ENCODE peak calls at places on chromosomes 16 and 17, in four cellular contexts. W is suprapubic skin, K is IMR-90, D is transverse colon. E is an unnamed sample.

GRCh38 chr17:4573682-4574081 is 10.6 kb upstream of the SMTNL2 start:
- DNase-seq in W (no peak), K (no peak), D (no peak), E (no peak)

GRCh38 chr17:50893183-50893993 is 27.2 kb upstream of the TOB1 start:
- DNase-seq in W (peak), K (peak), D (peak), E (no peak)

GRCh38 chr16:8589293-8590160 is 784 bp downstream of the TMEM114 start:
- DNase-seq in W (no peak), K (no peak), D (no peak), E (no peak)

GRCh38 chr16:48075398-48075797 is 80.4 kb downstream of the ABCC12 start:
- DNase-seq in W (no peak), K (peak), D (no peak), E (no peak)

GRCh38 chr16:81569361-81570034 is 124.9 kb downstream of the CMIP start:
- DNase-seq in W (no peak), K (no peak), D (no peak), E (no peak)

GRCh38 chr17:75590849-75591721 is 3.5 kb downstream of the MYO15B start:
- DNase-seq in W (no peak), K (no peak), D (no peak), E (no peak)

GRCh38 chr17:79836952-79837887 is 2.0 kb downstream of the CBX4 start:
- DNase-seq in W (no peak), K (peak), D (peak), E (peak)

GRCh38 chr16:1165511-1165910 is 12.6 kb downstream of the CACNA1H start:
- DNase-seq in W (no peak), K (no peak), D (no peak), E (no peak)

GRCh38 chr16:29804455-29805231 is 1.7 kb upstream of the MAZ start:
- DNase-seq in W (no peak), K (no peak), D (peak), E (no peak)

GRCh38 chr17:39261286-39261685 is 35.5 kb upstream of the STAC2 start:
- DNase-seq in W (no peak), K (no peak), D (no peak), E (peak)

GRCh38 chr16:86850675-86851074 is 272.3 kb downstream of the FOXL1 start:
- DNase-seq in W (no peak), K (no peak), D (no peak), E (no peak)

GRCh38 chr16:85635545-85636140 is 22.5 kb downstream of the GSE1 start:
- DNase-seq in W (no peak), K (no peak), D (no peak), E (no peak)

GRCh38 chr16:85637808-85638186 is 24.7 kb downstream of the GSE1 start:
- DNase-seq in W (no peak), K (no peak), D (no peak), E (no peak)

GRCh38 chr16:85636234-85636812 is 23.2 kb downstream of the GSE1 start:
- DNase-seq in W (no peak), K (peak), D (no peak), E (no peak)

GRCh38 chr16:85638248-85638647 is 25.1 kb downstream of the GSE1 start:
- DNase-seq in W (no peak), K (no peak), D (no peak), E (no peak)

DNA sequence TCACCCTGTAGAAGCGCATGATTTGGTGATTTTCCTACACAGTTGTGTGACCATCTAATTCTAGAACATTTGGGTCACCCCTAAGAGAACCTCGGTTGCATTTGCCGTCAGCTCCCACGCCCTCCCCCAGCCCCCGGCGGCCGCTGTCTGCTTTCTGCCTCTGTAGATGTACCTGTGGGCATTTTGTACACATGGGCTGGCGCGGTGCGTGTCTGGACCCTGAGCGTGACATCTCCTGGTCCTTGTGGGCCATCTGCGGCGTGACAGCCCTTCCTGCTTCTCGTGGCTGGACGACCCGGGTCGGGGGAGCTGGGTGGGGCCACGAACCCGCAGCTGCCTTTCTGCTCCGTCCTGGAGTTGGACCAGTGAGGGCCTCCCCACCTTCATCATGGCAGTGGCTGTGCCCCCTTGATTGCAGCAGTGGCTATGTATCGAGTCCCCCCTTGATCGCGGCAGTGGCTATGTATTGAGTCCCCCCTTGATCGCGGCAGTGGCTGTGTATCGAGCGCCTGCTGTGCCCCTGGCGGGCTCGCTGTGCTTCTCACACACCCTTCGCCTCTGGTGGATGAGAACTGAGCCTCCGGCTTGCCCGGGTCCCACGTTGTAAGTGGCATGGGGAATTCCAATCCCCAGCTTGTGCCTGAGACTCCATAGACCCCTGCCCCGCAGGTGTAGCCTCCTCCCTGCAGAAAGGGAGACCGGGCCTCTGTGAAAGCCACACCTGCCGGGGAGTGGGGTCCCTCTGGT is 24.1 kb downstream of the GSE1 start:
- DNase-seq in W (no peak), K (no peak), D (no peak), E (no peak)
- TF ChIP-seq POLR2A in W (no peak), K (no peak), D (no peak), E (no peak)

GRCh38 chr17:78143214-78144145 is 2.7 kb upstream of the C17orf99 start:
- DNase-seq in W (no peak), K (no peak), D (no peak), E (no peak)
- TF ChIP-seq POLR2A in W (no peak), K (no peak), D (no peak), E (no peak)

GRCh38 chr17:78707016-78707415 is 75.1 kb downstream of the CYTH1 start:
- DNase-seq in W (no peak), K (no peak), D (no peak), E (no peak)

GRCh38 chr17:78707923-78708322 is 74.2 kb downstream of the CYTH1 start:
- DNase-seq in W (no peak), K (no peak), D (no peak), E (no peak)

GRCh38 chr17:78705071-78705470 is 77.0 kb downstream of the CYTH1 start:
- DNase-seq in W (no peak), K (no peak), D (no peak), E (no peak)

GRCh38 chr17:78706271-78706915 is 75.7 kb downstream of the CYTH1 start:
- DNase-seq in W (no peak), K (peak), D (peak), E (no peak)

GRCh38 chr17:78704594-78704993 is 77.5 kb downstream of the CYTH1 start:
- DNase-seq in W (no peak), K (no peak), D (no peak), E (no peak)
- TF ChIP-seq POLR2A in W (no peak), K (no peak), D (no peak), E (no peak)

GRCh38 chr16:4367393-4367856 is 4.2 kb upstream of the VASN start:
- DNase-seq in W (no peak), K (no peak), D (no peak), E (no peak)
- TF ChIP-seq POLR2A in W (no peak), K (no peak), D (no peak), E (no peak)

GRCh38 chr17:81977211-81978091 is at the start of gene ASPSCR1:
- DNase-seq in W (peak), K (peak), D (peak), E (peak)
- TF ChIP-seq POLR2A in W (peak), K (peak), D (peak), E (peak)

E was measured in erythroblast.